ENCODE peak calls at places on chromosomes 2 and 18, in five cellular contexts. One of them, this sample, is unnamed.

GRCh38 chr2:106996136-106996769 is 110.3 kb upstream of the ST6GAL2 start:
- DNase-seq in choroid plexus epithelial cell: no peak
- DNase-seq in GM10248: no peak
- DNase-seq in fibroblast of lung: no peak
- DNase-seq in A673: no peak
- DNase-seq in this sample: no peak

GRCh38 chr2:109032229-109032800 is 43.3 kb upstream of the EDAR start:
- DNase-seq in choroid plexus epithelial cell: peak; percentile 8
- DNase-seq in GM10248: no peak
- DNase-seq in fibroblast of lung: no peak
- DNase-seq in A673: no peak
- DNase-seq in this sample: no peak

GRCh38 chr2:16167471-16168426 is 227.4 kb downstream of the MYCN start:
- DNase-seq in choroid plexus epithelial cell: no peak
- DNase-seq in GM10248: no peak
- DNase-seq in fibroblast of lung: no peak
- DNase-seq in A673: no peak
- DNase-seq in this sample: no peak

GRCh38 chr18:55334875-55335274 is 253.1 kb downstream of the TCF4 start:
- DNase-seq in choroid plexus epithelial cell: no peak
- DNase-seq in GM10248: no peak
- DNase-seq in fibroblast of lung: no peak
- DNase-seq in A673: no peak
- DNase-seq in this sample: no peak

GRCh38 chr2:237939251-237939650 is 27.6 kb upstream of the UBE2F start:
- DNase-seq in choroid plexus epithelial cell: peak; percentile 16
- DNase-seq in GM10248: no peak
- DNase-seq in fibroblast of lung: no peak
- DNase-seq in A673: no peak
- DNase-seq in this sample: no peak

GRCh38 chr18:76491801-76492668 is 3.0 kb downstream of the ZNF516 start:
- DNase-seq in choroid plexus epithelial cell: peak; percentile 41
- DNase-seq in GM10248: no peak
- DNase-seq in fibroblast of lung: peak; percentile 52
- DNase-seq in A673: peak; percentile 58
- DNase-seq in this sample: peak; percentile 41

GRCh38 chr2:66869076-66869475 is 434.2 kb downstream of the MEIS1 start:
- DNase-seq in choroid plexus epithelial cell: no peak
- DNase-seq in GM10248: no peak
- DNase-seq in fibroblast of lung: peak; percentile 89
- DNase-seq in A673: no peak
- DNase-seq in this sample: no peak

GRCh38 chr2:75603477-75603876 is 42.7 kb upstream of the EVA1A start:
- DNase-seq in choroid plexus epithelial cell: no peak
- DNase-seq in GM10248: no peak
- DNase-seq in fibroblast of lung: no peak
- DNase-seq in A673: no peak
- DNase-seq in this sample: no peak

GRCh38 chr2:126866451-126866850 is 32.2 kb upstream of the TEX51 start:
- DNase-seq in choroid plexus epithelial cell: no peak
- DNase-seq in GM10248: no peak
- DNase-seq in fibroblast of lung: no peak
- DNase-seq in A673: no peak
- DNase-seq in this sample: no peak

GRCh38 chr2:189204322-189204941 is 24.9 kb upstream of the COL5A2 start:
- DNase-seq in choroid plexus epithelial cell: peak; percentile 77
- DNase-seq in GM10248: peak; percentile 8
- DNase-seq in fibroblast of lung: peak; percentile 82
- DNase-seq in A673: peak; percentile 31
- DNase-seq in this sample: no peak

GRCh38 chr2:42089340-42089925 is 41.6 kb downstream of the PKDCC start:
- DNase-seq in choroid plexus epithelial cell: peak; percentile 73
- DNase-seq in GM10248: peak; percentile 83
- DNase-seq in fibroblast of lung: peak; percentile 25
- DNase-seq in A673: peak; percentile 72
- DNase-seq in this sample: peak; percentile 72

GRCh38 chr2:191478754-191479679 is 198.9 kb upstream of the NABP1 start:
- DNase-seq in choroid plexus epithelial cell: peak; percentile 84
- DNase-seq in GM10248: no peak
- DNase-seq in fibroblast of lung: peak; percentile 78
- DNase-seq in A673: peak; percentile 82
- DNase-seq in this sample: no peak

GRCh38 chr2:118697771-118698170 is 149.7 kb downstream of the EN1 start:
- DNase-seq in choroid plexus epithelial cell: peak; percentile 58
- DNase-seq in GM10248: no peak
- DNase-seq in fibroblast of lung: peak; percentile 84
- DNase-seq in A673: no peak
- DNase-seq in this sample: no peak

GRCh38 chr2:192087398-192087958 is 107.3 kb downstream of the TMEFF2 start:
- DNase-seq in choroid plexus epithelial cell: no peak
- DNase-seq in GM10248: no peak
- DNase-seq in fibroblast of lung: peak; percentile 32
- DNase-seq in A673: peak; percentile 51
- DNase-seq in this sample: no peak

GRCh38 chr2:240293865-240294461 is 141.5 kb upstream of the GPC1 start:
- DNase-seq in choroid plexus epithelial cell: no peak
- DNase-seq in GM10248: no peak
- DNase-seq in fibroblast of lung: no peak
- DNase-seq in A673: no peak
- DNase-seq in this sample: peak; percentile 13

GRCh38 chr2:117853873-117854272 is 39.4 kb downstream of the DDX18 start:
- DNase-seq in choroid plexus epithelial cell: no peak
- DNase-seq in GM10248: no peak
- DNase-seq in fibroblast of lung: no peak
- DNase-seq in A673: no peak
- DNase-seq in this sample: no peak

GRCh38 chr2:197168705-197169104 is 141.9 kb downstream of the ANKRD44 start:
- DNase-seq in choroid plexus epithelial cell: peak; percentile 91
- DNase-seq in GM10248: peak; percentile 61
- DNase-seq in fibroblast of lung: peak; percentile 42
- DNase-seq in A673: peak; percentile 87
- DNase-seq in this sample: peak; percentile 73

GRCh38 chr2:222052934-222053367 is 245.8 kb downstream of the PAX3 start:
- DNase-seq in choroid plexus epithelial cell: no peak
- DNase-seq in GM10248: no peak
- DNase-seq in fibroblast of lung: no peak
- DNase-seq in A673: peak; percentile 84
- DNase-seq in this sample: no peak

GRCh38 chr2:128374001-128374710 is 55.5 kb upstream of the HS6ST1 start:
- DNase-seq in choroid plexus epithelial cell: peak; percentile 91
- DNase-seq in GM10248: no peak
- DNase-seq in fibroblast of lung: peak; percentile 95
- DNase-seq in A673: no peak
- DNase-seq in this sample: no peak

GRCh38 chr2:101806123-101806522 is 108.6 kb downstream of the MAP4K4 start:
- DNase-seq in choroid plexus epithelial cell: peak; percentile 83
- DNase-seq in GM10248: peak; percentile 14
- DNase-seq in fibroblast of lung: peak; percentile 88
- DNase-seq in A673: peak; percentile 92
- DNase-seq in this sample: peak; percentile 19

GRCh38 chr18:48393170-48393569 is 16.0 kb downstream of the ZBTB7C start:
- DNase-seq in choroid plexus epithelial cell: no peak
- DNase-seq in GM10248: no peak
- DNase-seq in fibroblast of lung: peak; percentile 48
- DNase-seq in A673: no peak
- DNase-seq in this sample: no peak

GRCh38 chr2:151946856-151947523 is 118.8 kb upstream of the ARL5A start:
- DNase-seq in choroid plexus epithelial cell: peak; percentile 39
- DNase-seq in GM10248: peak; percentile 40
- DNase-seq in fibroblast of lung: peak; percentile 6
- DNase-seq in A673: peak; percentile 65
- DNase-seq in this sample: peak; percentile 35

GRCh38 chr2:59383473-59383872 is 1142.3 kb upstream of the FANCL start:
- DNase-seq in choroid plexus epithelial cell: no peak
- DNase-seq in GM10248: no peak
- DNase-seq in fibroblast of lung: no peak
- DNase-seq in A673: no peak
- DNase-seq in this sample: no peak

GRCh38 chr2:121075641-121076500 is 209.1 kb downstream of the TFCP2L1 start:
- DNase-seq in choroid plexus epithelial cell: no peak
- DNase-seq in GM10248: no peak
- DNase-seq in fibroblast of lung: peak; percentile 14
- DNase-seq in A673: no peak
- DNase-seq in this sample: no peak

GRCh38 chr2:50444286-50444685 is 587.6 kb downstream of the NRXN1 start:
- DNase-seq in choroid plexus epithelial cell: no peak
- DNase-seq in GM10248: no peak
- DNase-seq in fibroblast of lung: peak; percentile 47
- DNase-seq in A673: peak; percentile 54
- DNase-seq in this sample: no peak

GRCh38 chr2:3305431-3305830 is 72.2 kb downstream of the EIPR1 start:
- DNase-seq in choroid plexus epithelial cell: no peak
- DNase-seq in GM10248: no peak
- DNase-seq in fibroblast of lung: no peak
- DNase-seq in A673: no peak
- DNase-seq in this sample: no peak

GRCh38 chr2:197461073-197461472 is 7.7 kb downstream of the COQ10B start:
- DNase-seq in choroid plexus epithelial cell: peak; percentile 31
- DNase-seq in GM10248: no peak
- DNase-seq in fibroblast of lung: peak; percentile 34
- DNase-seq in A673: no peak
- DNase-seq in this sample: no peak

GRCh38 chr2:223989206-223989859 is 32.1 kb downstream of the MRPL44 start:
- DNase-seq in choroid plexus epithelial cell: no peak
- DNase-seq in GM10248: no peak
- DNase-seq in fibroblast of lung: no peak
- DNase-seq in A673: no peak
- DNase-seq in this sample: no peak

GRCh38 chr2:100741880-100742814 is 77.8 kb upstream of the NPAS2 start:
- DNase-seq in choroid plexus epithelial cell: peak; percentile 96
- DNase-seq in GM10248: no peak
- DNase-seq in fibroblast of lung: peak; percentile 99
- DNase-seq in A673: no peak
- DNase-seq in this sample: no peak

GRCh38 chr2:27080140-27080469 is 1.7 kb downstream of the EMILIN1 start:
- DNase-seq in choroid plexus epithelial cell: no peak
- DNase-seq in GM10248: no peak
- DNase-seq in fibroblast of lung: no peak
- DNase-seq in A673: no peak
- DNase-seq in this sample: no peak

GRCh38 chr2:27079233-27080139 is 1.1 kb downstream of the EMILIN1 start:
- DNase-seq in choroid plexus epithelial cell: no peak
- DNase-seq in GM10248: no peak
- DNase-seq in fibroblast of lung: no peak
- DNase-seq in A673: no peak
- DNase-seq in this sample: no peak

GRCh38 chr2:27077231-27077630 is 1.2 kb upstream of the EMILIN1 start:
- DNase-seq in choroid plexus epithelial cell: no peak
- DNase-seq in GM10248: no peak
- DNase-seq in fibroblast of lung: no peak
- DNase-seq in A673: no peak
- DNase-seq in this sample: no peak

GRCh38 chr2:27080603-27080938 is 2.2 kb downstream of the EMILIN1 start:
- DNase-seq in choroid plexus epithelial cell: no peak
- DNase-seq in GM10248: no peak
- DNase-seq in fibroblast of lung: no peak
- DNase-seq in A673: no peak
- DNase-seq in this sample: no peak

DNA sequence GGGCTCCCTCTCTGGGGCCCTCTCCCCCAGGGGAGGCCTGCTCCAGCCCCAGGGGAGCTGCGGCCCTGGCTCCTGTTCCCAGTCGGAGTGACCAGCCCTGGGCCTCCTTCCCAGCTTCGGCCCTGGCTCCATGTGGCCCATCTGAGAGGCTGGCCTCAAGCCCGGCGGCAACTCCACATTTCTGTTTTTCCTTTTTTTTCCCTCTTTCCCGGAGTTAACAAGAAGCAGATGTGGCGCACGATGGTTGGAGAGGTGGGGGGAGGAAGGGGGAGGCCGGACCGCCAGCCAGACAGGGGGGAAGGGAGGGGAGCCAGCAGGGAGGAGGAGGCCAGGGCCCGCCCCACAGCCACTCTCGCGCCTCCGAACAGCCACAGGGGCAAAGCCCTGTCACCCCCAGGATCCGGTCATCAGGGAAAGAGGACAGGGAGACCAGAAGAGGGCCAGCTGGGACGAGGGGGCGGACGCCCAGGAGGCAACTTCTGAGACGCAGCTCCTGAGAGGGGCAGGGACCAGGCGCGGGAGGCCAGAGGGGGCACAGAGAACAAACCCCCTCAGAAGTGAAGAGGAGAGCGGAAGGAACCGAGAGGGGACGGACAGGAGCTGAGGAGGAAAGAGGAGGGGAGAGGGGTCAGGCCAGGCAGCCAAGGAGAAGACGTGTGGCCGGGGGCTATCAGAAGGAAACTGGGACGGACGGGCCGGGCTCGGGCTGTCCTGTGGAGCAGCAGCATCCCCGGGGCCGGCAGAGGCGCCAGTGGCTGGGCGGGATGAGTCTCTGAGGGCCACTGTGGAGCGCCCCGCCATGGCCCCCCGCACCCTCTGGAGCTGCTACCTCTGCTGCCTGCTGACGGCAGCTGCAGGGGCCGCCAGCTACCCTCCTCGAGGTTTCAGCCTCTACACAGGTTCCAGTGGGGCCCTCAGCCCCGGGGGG is at the start of gene EMILIN1:
- DNase-seq in choroid plexus epithelial cell: peak; percentile 93
- DNase-seq in GM10248: no peak
- DNase-seq in fibroblast of lung: peak; percentile 95
- DNase-seq in A673: peak; percentile 86
- DNase-seq in this sample: no peak
- TF ChIP-seq CTCF in choroid plexus epithelial cell: peak; percentile 4
- TF ChIP-seq CTCF in GM10248: no peak
- TF ChIP-seq CTCF in fibroblast of lung: no peak
- TF ChIP-seq CTCF in A673: no peak
- TF ChIP-seq CTCF in this sample: no peak

GRCh38 chr2:48305569-48305968 is 224.4 kb upstream of the STON1 start:
- DNase-seq in choroid plexus epithelial cell: no peak
- DNase-seq in GM10248: no peak
- DNase-seq in fibroblast of lung: no peak
- DNase-seq in A673: no peak
- DNase-seq in this sample: no peak
- TF ChIP-seq CTCF in choroid plexus epithelial cell: no peak
- TF ChIP-seq CTCF in GM10248: no peak
- TF ChIP-seq CTCF in fibroblast of lung: no peak
- TF ChIP-seq CTCF in A673: no peak
- TF ChIP-seq CTCF in this sample: no peak

DNA sequence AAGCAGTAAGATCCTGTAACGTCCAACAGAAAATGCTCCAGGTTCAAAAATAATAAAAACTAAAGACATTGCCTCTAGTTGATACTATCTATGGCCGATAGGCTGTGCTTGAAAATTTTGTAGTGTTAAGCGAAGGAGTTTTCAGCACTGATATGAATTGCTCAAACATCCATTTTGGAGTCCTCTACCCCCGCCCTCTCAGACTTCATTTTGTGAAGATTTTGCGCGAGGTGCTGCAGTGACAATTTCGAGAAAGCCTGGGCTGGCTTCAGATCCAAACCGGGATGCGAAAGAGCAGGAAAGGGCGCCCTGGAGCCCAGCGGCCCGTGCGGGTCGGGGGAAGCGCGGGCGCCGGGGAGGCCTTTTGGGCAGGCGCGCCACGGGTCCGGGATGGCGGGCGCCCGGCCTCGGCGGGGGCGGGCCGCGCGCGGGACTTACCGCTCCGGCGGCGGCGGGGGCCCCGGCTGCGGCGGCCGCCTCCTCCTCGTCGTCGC is 1.8 kb downstream of the SP3 start:
- DNase-seq in choroid plexus epithelial cell: peak; percentile 86
- DNase-seq in GM10248: peak; percentile 36
- DNase-seq in fibroblast of lung: peak; percentile 72
- DNase-seq in A673: peak; percentile 87
- DNase-seq in this sample: peak; percentile 67
- TF ChIP-seq CTCF in choroid plexus epithelial cell: peak; percentile 46
- TF ChIP-seq CTCF in GM10248: no peak
- TF ChIP-seq CTCF in fibroblast of lung: peak; percentile 30
- TF ChIP-seq CTCF in A673: peak; percentile 35
- TF ChIP-seq CTCF in this sample: no peak

GRCh38 chr18:23867011-23867410 is 147.5 kb upstream of the TTC39C start:
- DNase-seq in choroid plexus epithelial cell: no peak
- DNase-seq in GM10248: no peak
- DNase-seq in fibroblast of lung: no peak
- DNase-seq in A673: no peak
- DNase-seq in this sample: no peak
- TF ChIP-seq CTCF in choroid plexus epithelial cell: no peak
- TF ChIP-seq CTCF in GM10248: no peak
- TF ChIP-seq CTCF in fibroblast of lung: no peak
- TF ChIP-seq CTCF in A673: no peak
- TF ChIP-seq CTCF in this sample: no peak

This sample was measured in GM13977.